ENCODE peak calls at places on chromosomes 6 and 20, in eight cellular contexts. One of them, this sample, is unnamed.

GRCh38 chr6:132768051-132768517 is 10.4 kb upstream of the VNN2 start:
- DNase-seq in upper lobe of left lung: peak
- DNase-seq in right lobe of liver: peak
- DNase-seq in GM12892: no peak
- DNase-seq in spleen: peak
- DNase-seq in stomach: peak
- DNase-seq in esophagus muscularis mucosa: no peak
- DNase-seq in ovary: no peak
- DNase-seq in this sample: peak

GRCh38 chr6:163992701-163993100 is 578.2 kb downstream of the QKI start:
- DNase-seq in right lobe of liver: no peak
- DNase-seq in esophagus muscularis mucosa: peak
- DNase-seq in stomach: no peak
- DNase-seq in upper lobe of left lung: no peak
- DNase-seq in GM12892: no peak
- DNase-seq in ovary: no peak
- DNase-seq in spleen: no peak
- DNase-seq in this sample: no peak

GRCh38 chr20:50338479-50339195 is 148.0 kb downstream of the CEBPB start:
- DNase-seq in esophagus muscularis mucosa: no peak
- DNase-seq in ovary: no peak
- DNase-seq in right lobe of liver: no peak
- DNase-seq in spleen: peak
- DNase-seq in GM12892: peak
- DNase-seq in stomach: no peak
- DNase-seq in upper lobe of left lung: no peak
- DNase-seq in this sample: no peak

GRCh38 chr6:42230320-42231034 is 12.8 kb upstream of the MRPS10 start:
- DNase-seq in spleen: no peak
- DNase-seq in ovary: peak
- DNase-seq in stomach: no peak
- DNase-seq in right lobe of liver: no peak
- DNase-seq in upper lobe of left lung: no peak
- DNase-seq in GM12892: no peak
- DNase-seq in esophagus muscularis mucosa: no peak
- DNase-seq in this sample: no peak

GRCh38 chr6:36244641-36245280 is 25.1 kb upstream of the PNPLA1 start:
- DNase-seq in right lobe of liver: no peak
- DNase-seq in spleen: no peak
- DNase-seq in ovary: no peak
- DNase-seq in stomach: no peak
- DNase-seq in GM12892: no peak
- DNase-seq in esophagus muscularis mucosa: no peak
- DNase-seq in upper lobe of left lung: no peak
- DNase-seq in this sample: no peak

GRCh38 chr20:9503530-9504251 is 10.7 kb upstream of the LAMP5 start:
- DNase-seq in right lobe of liver: no peak
- DNase-seq in GM12892: no peak
- DNase-seq in esophagus muscularis mucosa: peak
- DNase-seq in spleen: no peak
- DNase-seq in stomach: no peak
- DNase-seq in ovary: no peak
- DNase-seq in upper lobe of left lung: no peak
- DNase-seq in this sample: no peak

GRCh38 chr6:20182926-20183521 is 29.2 kb downstream of the MBOAT1 start:
- DNase-seq in esophagus muscularis mucosa: no peak
- DNase-seq in ovary: no peak
- DNase-seq in stomach: peak
- DNase-seq in right lobe of liver: no peak
- DNase-seq in GM12892: no peak
- DNase-seq in spleen: no peak
- DNase-seq in upper lobe of left lung: no peak
- DNase-seq in this sample: peak

GRCh38 chr20:58868795-58869194 is 16.3 kb downstream of the GNAS start:
- DNase-seq in esophagus muscularis mucosa: no peak
- DNase-seq in ovary: peak
- DNase-seq in stomach: no peak
- DNase-seq in upper lobe of left lung: no peak
- DNase-seq in spleen: no peak
- DNase-seq in GM12892: no peak
- DNase-seq in right lobe of liver: no peak
- DNase-seq in this sample: peak

GRCh38 chr6:3162067-3162497 is 4.7 kb upstream of the TUBB2A start:
- DNase-seq in stomach: no peak
- DNase-seq in ovary: no peak
- DNase-seq in upper lobe of left lung: no peak
- DNase-seq in GM12892: no peak
- DNase-seq in esophagus muscularis mucosa: no peak
- DNase-seq in spleen: no peak
- DNase-seq in right lobe of liver: no peak
- DNase-seq in this sample: no peak

GRCh38 chr6:2531426-2532208 is 219.1 kb downstream of the MYLK4 start:
- DNase-seq in GM12892: no peak
- DNase-seq in ovary: no peak
- DNase-seq in upper lobe of left lung: no peak
- DNase-seq in spleen: no peak
- DNase-seq in stomach: no peak
- DNase-seq in esophagus muscularis mucosa: no peak
- DNase-seq in right lobe of liver: no peak
- DNase-seq in this sample: no peak

GRCh38 chr6:87944541-87944954 is 103.1 kb upstream of the SPACA1 start:
- DNase-seq in right lobe of liver: no peak
- DNase-seq in esophagus muscularis mucosa: peak
- DNase-seq in GM12892: no peak
- DNase-seq in ovary: no peak
- DNase-seq in upper lobe of left lung: no peak
- DNase-seq in stomach: peak
- DNase-seq in spleen: no peak
- DNase-seq in this sample: peak

GRCh38 chr20:38043512-38044300 is 10.2 kb downstream of the RPRD1B start:
- DNase-seq in GM12892: no peak
- DNase-seq in right lobe of liver: no peak
- DNase-seq in stomach: no peak
- DNase-seq in ovary: no peak
- DNase-seq in upper lobe of left lung: no peak
- DNase-seq in esophagus muscularis mucosa: no peak
- DNase-seq in spleen: no peak
- DNase-seq in this sample: no peak

GRCh38 chr6:128597956-128598355 is 77.6 kb upstream of the PTPRK start:
- DNase-seq in spleen: no peak
- DNase-seq in upper lobe of left lung: no peak
- DNase-seq in esophagus muscularis mucosa: no peak
- DNase-seq in GM12892: no peak
- DNase-seq in ovary: no peak
- DNase-seq in stomach: no peak
- DNase-seq in right lobe of liver: no peak
- DNase-seq in this sample: no peak

GRCh38 chr20:62392077-62392418 is 5.1 kb downstream of the RPS21 start:
- DNase-seq in ovary: no peak
- DNase-seq in spleen: no peak
- DNase-seq in GM12892: no peak
- DNase-seq in upper lobe of left lung: no peak
- DNase-seq in esophagus muscularis mucosa: no peak
- DNase-seq in stomach: no peak
- DNase-seq in right lobe of liver: no peak
- DNase-seq in this sample: no peak

GRCh38 chr20:62390306-62391164 is 3.6 kb downstream of the RPS21 start:
- DNase-seq in stomach: no peak
- DNase-seq in GM12892: no peak
- DNase-seq in esophagus muscularis mucosa: no peak
- DNase-seq in upper lobe of left lung: peak
- DNase-seq in spleen: no peak
- DNase-seq in ovary: no peak
- DNase-seq in right lobe of liver: no peak
- DNase-seq in this sample: no peak

GRCh38 chr20:62392621-62393164 is 5.8 kb downstream of the RPS21 start:
- DNase-seq in spleen: no peak
- DNase-seq in stomach: no peak
- DNase-seq in ovary: no peak
- DNase-seq in right lobe of liver: no peak
- DNase-seq in upper lobe of left lung: peak
- DNase-seq in GM12892: no peak
- DNase-seq in esophagus muscularis mucosa: no peak
- DNase-seq in this sample: no peak

GRCh38 chr20:62389601-62390087 is 2.7 kb downstream of the RPS21 start:
- DNase-seq in esophagus muscularis mucosa: no peak
- DNase-seq in upper lobe of left lung: no peak
- DNase-seq in ovary: no peak
- DNase-seq in stomach: no peak
- DNase-seq in right lobe of liver: no peak
- DNase-seq in GM12892: no peak
- DNase-seq in spleen: no peak
- DNase-seq in this sample: no peak

DNA sequence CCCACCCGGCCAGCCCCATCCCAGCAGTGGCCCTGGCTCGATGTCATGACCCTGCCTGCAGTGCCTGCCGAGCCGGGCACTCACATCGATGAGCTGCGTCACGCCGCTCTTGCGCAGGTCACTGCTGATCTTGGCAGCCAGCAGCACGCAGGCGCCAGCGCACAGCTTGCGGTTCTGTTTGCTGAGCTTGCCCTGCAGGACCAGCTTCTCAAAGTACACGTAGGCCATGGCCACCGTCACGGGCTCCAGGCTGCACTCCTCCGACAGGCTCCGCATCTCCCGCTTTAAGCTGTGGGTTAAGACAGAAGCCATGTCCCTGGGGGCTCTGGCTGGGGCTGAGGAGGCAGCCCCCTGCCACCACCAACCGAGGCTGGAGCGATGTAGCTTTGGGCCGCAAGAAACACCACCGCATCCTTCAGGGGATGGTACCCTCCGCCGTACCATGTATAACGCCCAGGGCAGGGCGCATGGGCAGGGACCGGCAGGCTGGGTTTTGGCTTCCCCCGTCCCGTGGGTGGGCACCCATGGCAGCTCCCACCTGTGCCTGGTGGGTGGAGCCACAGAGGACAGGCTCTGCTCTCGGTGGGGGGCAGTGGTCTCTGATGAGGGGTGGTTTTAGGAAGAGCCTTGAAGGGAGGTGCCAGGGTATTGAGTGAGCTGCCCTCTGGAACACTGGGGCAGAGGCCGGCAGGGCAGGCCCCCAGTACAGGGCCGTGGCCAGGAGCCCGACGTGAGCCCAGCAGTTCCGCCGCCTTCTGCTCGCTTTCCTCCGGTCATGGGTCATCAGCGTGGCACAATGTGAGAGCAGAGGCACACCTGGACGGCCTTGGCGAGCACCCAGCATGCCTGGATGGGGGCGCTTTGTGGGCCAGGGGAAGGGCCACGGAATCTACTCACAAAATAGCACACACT is 4.5 kb downstream of the RPS21 start:
- DNase-seq in esophagus muscularis mucosa: no peak
- DNase-seq in stomach: peak
- DNase-seq in right lobe of liver: peak
- DNase-seq in GM12892: no peak
- DNase-seq in ovary: no peak
- DNase-seq in spleen: no peak
- DNase-seq in upper lobe of left lung: peak
- DNase-seq in this sample: peak
- TF ChIP-seq POLR2A in esophagus muscularis mucosa: no peak
- TF ChIP-seq POLR2A in stomach: no peak
- TF ChIP-seq POLR2A in right lobe of liver: no peak
- TF ChIP-seq POLR2A in GM12892: no peak
- TF ChIP-seq POLR2A in ovary: no peak
- TF ChIP-seq POLR2A in spleen: no peak
- TF ChIP-seq POLR2A in upper lobe of left lung: no peak
- TF ChIP-seq POLR2A in this sample: no peak

DNA sequence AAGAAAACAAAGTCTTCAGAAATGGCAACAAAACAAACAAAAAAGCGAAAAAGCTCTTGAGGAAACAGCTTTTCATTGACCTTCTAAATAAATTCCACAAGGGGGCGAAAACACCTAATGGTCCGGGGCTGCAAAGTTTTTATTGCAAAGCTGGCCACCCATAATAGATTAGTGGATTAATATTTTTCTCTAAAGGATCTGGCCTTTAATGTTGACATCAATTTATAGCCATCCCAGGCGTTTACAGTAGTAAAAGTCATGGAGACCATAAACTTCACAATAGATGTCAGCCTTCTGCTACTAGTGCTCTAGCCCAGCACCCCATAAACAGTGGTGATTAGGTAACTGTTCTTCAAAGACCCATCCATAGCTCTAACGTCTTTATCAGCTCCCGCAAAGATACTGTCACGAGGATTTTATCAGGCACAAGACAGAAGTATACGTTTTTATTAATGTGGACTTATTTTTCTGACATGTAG is 4.8 kb downstream of the CITED2 start:
- DNase-seq in GM12892: no peak
- DNase-seq in right lobe of liver: no peak
- DNase-seq in spleen: no peak
- DNase-seq in stomach: no peak
- DNase-seq in upper lobe of left lung: no peak
- DNase-seq in ovary: no peak
- DNase-seq in esophagus muscularis mucosa: no peak
- DNase-seq in this sample: no peak
- TF ChIP-seq POLR2A in GM12892: no peak
- TF ChIP-seq POLR2A in right lobe of liver: no peak
- TF ChIP-seq POLR2A in spleen: no peak
- TF ChIP-seq POLR2A in stomach: no peak
- TF ChIP-seq POLR2A in upper lobe of left lung: no peak
- TF ChIP-seq POLR2A in ovary: no peak
- TF ChIP-seq POLR2A in esophagus muscularis mucosa: no peak
- TF ChIP-seq POLR2A in this sample: no peak

GRCh38 chr6:111802720-111803119 is 70.5 kb downstream of the FYN start:
- DNase-seq in right lobe of liver: no peak
- DNase-seq in GM12892: no peak
- DNase-seq in esophagus muscularis mucosa: no peak
- DNase-seq in ovary: no peak
- DNase-seq in spleen: no peak
- DNase-seq in upper lobe of left lung: no peak
- DNase-seq in stomach: no peak
- DNase-seq in this sample: no peak
- TF ChIP-seq POLR2A in right lobe of liver: no peak
- TF ChIP-seq POLR2A in GM12892: no peak
- TF ChIP-seq POLR2A in esophagus muscularis mucosa: no peak
- TF ChIP-seq POLR2A in ovary: no peak
- TF ChIP-seq POLR2A in spleen: no peak
- TF ChIP-seq POLR2A in upper lobe of left lung: no peak
- TF ChIP-seq POLR2A in stomach: no peak
- TF ChIP-seq POLR2A in this sample: no peak

DNA sequence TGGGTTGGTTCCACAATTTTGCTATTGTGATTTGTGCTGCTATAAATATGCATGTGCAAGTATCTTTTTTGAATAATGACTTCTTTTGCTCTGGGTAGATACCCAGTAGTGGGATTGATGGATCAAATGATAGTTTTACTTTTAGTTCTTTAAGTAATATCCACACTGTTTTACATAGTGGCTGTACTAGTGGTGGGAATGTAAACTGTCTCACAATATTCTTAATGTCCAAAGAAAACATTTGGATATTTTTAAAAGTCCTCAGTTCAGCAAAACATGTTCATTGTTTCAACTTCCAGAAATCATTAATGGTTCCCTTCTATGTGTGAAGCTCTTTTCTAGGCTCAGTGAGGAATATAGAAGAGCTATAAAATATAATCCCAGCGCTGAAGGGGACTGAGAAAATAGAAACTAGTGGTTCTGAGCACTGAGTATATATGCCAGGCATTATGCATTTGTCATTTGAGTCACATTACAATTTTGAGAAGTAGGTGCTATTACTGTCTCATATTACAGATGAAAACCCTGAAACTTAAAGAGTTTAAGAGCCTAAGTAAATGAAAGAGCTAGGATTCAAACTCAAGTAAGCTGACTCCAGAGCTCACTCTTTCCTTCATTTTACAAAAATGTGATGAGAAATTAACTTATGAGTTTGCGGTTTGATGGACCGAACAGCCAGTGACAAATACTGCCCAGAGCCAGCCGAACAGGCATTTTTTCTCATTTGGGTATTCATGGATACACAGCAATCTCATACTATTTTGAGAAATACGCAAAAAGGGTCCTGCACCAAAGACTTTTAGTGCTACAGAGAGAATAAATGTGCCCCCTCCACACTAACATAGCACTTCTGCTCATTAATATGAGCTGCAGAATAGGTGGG is 250.1 kb downstream of the TBX18 start:
- DNase-seq in stomach: no peak
- DNase-seq in upper lobe of left lung: no peak
- DNase-seq in ovary: no peak
- DNase-seq in esophagus muscularis mucosa: no peak
- DNase-seq in GM12892: no peak
- DNase-seq in right lobe of liver: no peak
- DNase-seq in spleen: no peak
- DNase-seq in this sample: no peak
- TF ChIP-seq POLR2A in stomach: no peak
- TF ChIP-seq POLR2A in upper lobe of left lung: no peak
- TF ChIP-seq POLR2A in ovary: no peak
- TF ChIP-seq POLR2A in esophagus muscularis mucosa: no peak
- TF ChIP-seq POLR2A in GM12892: no peak
- TF ChIP-seq POLR2A in right lobe of liver: no peak
- TF ChIP-seq POLR2A in spleen: no peak
- TF ChIP-seq POLR2A in this sample: no peak